ENCODE peak calls at places on chromosomes 2 and 18, in four cellular contexts. E is Calu3; G is CD8-positive, alpha-beta T cell; C is heart left ventricle. V is an unnamed sample.

GRCh38 chr2:123077101-123077500 is 948.0 kb upstream of the CNTNAP5 start:
- DNase-seq in E (no peak), C (no peak), G (no peak), V (no peak)

GRCh38 chr2:196421880-196422279 is 217.6 kb upstream of the CCDC150 start:
- DNase-seq in E (no peak), G (no peak), C (no peak), V (no peak)

GRCh38 chr2:20576598-20577115 is 74.2 kb downstream of the HS1BP3 start:
- DNase-seq in C (no peak), G (peak), E (no peak), V (no peak)

GRCh38 chr2:174485763-174486613 is 841 bp downstream of the GPR155 start:
- DNase-seq in G (no peak), E (peak), C (peak), V (no peak)

GRCh38 chr18:55115606-55116005 is 156.3 kb upstream of the CCDC68 start:
- DNase-seq in E (no peak), C (no peak), G (no peak), V (no peak)

GRCh38 chr2:98269830-98270229 is 76.4 kb upstream of the CNGA3 start:
- DNase-seq in G (no peak), E (no peak), C (no peak), V (no peak)

GRCh38 chr2:207188601-207189000 is 22.9 kb upstream of the KLF7 start:
- DNase-seq in C (no peak), E (no peak), G (no peak), V (no peak)

GRCh38 chr2:175203621-175204496 is 22.3 kb upstream of the ATP5MC3 start:
- DNase-seq in G (peak), C (no peak), E (peak), V (peak)

GRCh38 chr2:116696223-116696622 is 1118.3 kb upstream of the DDX18 start:
- DNase-seq in E (no peak), G (no peak), C (no peak), V (no peak)

GRCh38 chr2:23293063-23293462 is 91.9 kb upstream of the KLHL29 start:
- DNase-seq in C (peak), G (no peak), E (peak), V (no peak)

GRCh38 chr2:32647180-32647651 is 19.4 kb downstream of the TTC27 start:
- DNase-seq in E (no peak), G (no peak), C (no peak), V (no peak)

GRCh38 chr2:221571108-221571390 is 1.1 kb downstream of the EPHA4 start:
- DNase-seq in C (no peak), E (no peak), G (no peak), V (no peak)

GRCh38 chr2:102547462-102547861 is 71.9 kb upstream of the SLC9A2 start:
- DNase-seq in C (no peak), G (no peak), E (no peak), V (no peak)

GRCh38 chr2:223735659-223736244 is 101.6 kb downstream of the AP1S3 start:
- DNase-seq in G (no peak), E (no peak), C (no peak), V (no peak)

GRCh38 chr2:46034535-46034934 is 262.7 kb upstream of the EPAS1 start:
- DNase-seq in E (peak), G (no peak), C (peak), V (no peak)

GRCh38 chr2:96315400-96316071 is 9.6 kb upstream of the ITPRIPL1 start:
- DNase-seq in E (no peak), G (no peak), C (no peak), V (no peak)

GRCh38 chr2:226705133-226705886 is 94.3 kb downstream of the IRS1 start:
- DNase-seq in E (no peak), C (no peak), G (no peak), V (no peak)

GRCh38 chr2:152407204-152407721 is 72.3 kb downstream of the FMNL2 start:
- DNase-seq in C (peak), E (peak), G (no peak), V (no peak)

GRCh38 chr18:35780937-35781336 is 191.5 kb upstream of the RMP24 start:
- DNase-seq in C (no peak), G (no peak), E (no peak), V (no peak)

GRCh38 chr2:201733544-201733943 is 35.1 kb upstream of the MPP4 start:
- DNase-seq in E (no peak), G (no peak), C (no peak), V (no peak)

GRCh38 chr2:205675861-205676516 is 6.3 kb upstream of the NRP2 start:
- DNase-seq in G (no peak), C (no peak), E (peak), V (no peak)
- TF ChIP-seq CTCF in G (peak), C (peak), E (peak), V (peak)

DNA sequence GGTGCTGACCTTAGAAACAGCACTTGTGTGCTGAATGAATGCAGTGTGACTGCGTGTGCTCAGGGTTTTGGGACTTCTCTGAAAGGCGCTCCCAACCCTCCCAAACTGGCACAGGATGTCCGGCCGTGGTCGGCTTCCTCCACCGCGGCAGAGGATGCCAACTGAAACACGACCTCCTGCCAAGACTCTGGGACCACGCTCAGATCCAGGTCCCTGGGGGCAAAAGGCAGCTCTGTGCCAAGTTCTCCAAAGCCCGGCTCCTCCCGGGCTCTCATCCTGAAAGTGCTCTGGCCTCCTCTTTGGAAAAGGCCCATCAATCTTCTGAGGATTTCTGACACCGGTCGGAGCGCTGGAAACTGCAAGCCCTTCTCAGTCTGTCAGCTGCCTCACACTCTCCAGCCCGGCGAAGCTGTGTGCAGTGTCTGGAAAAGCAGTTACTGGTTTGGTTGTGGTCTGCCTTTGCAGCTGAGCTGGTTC is 32.3 kb upstream of the ZBTB7C start:
- DNase-seq in C (peak), G (no peak), E (no peak), V (no peak)
- TF ChIP-seq CTCF in C (no peak), G (no peak), E (no peak), V (no peak)

GRCh38 chr2:100730290-100730868 is 89.6 kb upstream of the NPAS2 start:
- DNase-seq in G (no peak), E (peak), C (peak), V (no peak)
- TF ChIP-seq CTCF in G (peak), E (peak), C (peak), V (no peak)

GRCh38 chr18:21820035-21820810 is 79.6 kb downstream of the MIB1 start:
- DNase-seq in G (no peak), C (no peak), E (no peak), V (no peak)
- TF ChIP-seq CTCF in G (no peak), C (peak), E (peak), V (peak)

GRCh38 chr2:74147729-74148456 is at the start of gene BOLA3:
- DNase-seq in G (peak), E (peak), C (peak), V (peak)
- TF ChIP-seq CTCF in G (peak), E (peak), C (peak), V (peak)

GRCh38 chr2:119231975-119232665 is 8.5 kb downstream of the STEAP3 start:
- DNase-seq in C (no peak), G (no peak), E (no peak), V (no peak)

GRCh38 chr2:119228964-119229363 is 5.3 kb downstream of the STEAP3 start:
- DNase-seq in C (no peak), G (no peak), E (no peak), V (no peak)

GRCh38 chr2:119230219-119230618 is 6.6 kb downstream of the STEAP3 start:
- DNase-seq in G (no peak), E (no peak), C (no peak), V (no peak)

GRCh38 chr2:119229716-119230115 is 6.1 kb downstream of the STEAP3 start:
- DNase-seq in C (no peak), G (no peak), E (no peak), V (no peak)

GRCh38 chr2:119230630-119231185 is 7.1 kb downstream of the STEAP3 start:
- DNase-seq in G (no peak), E (no peak), C (no peak), V (no peak)
- TF ChIP-seq CTCF in G (no peak), E (no peak), C (no peak), V (no peak)

GRCh38 chr18:46755315-46756171 is 1.3 kb downstream of the ST8SIA5 start:
- DNase-seq in G (no peak), E (no peak), C (no peak), V (no peak)

GRCh38 chr18:46756559-46757201 is at the start of gene ST8SIA5:
- DNase-seq in G (no peak), E (no peak), C (peak), V (peak)

GRCh38 chr18:46756172-46756558 is 688 bp downstream of the ST8SIA5 start:
- DNase-seq in E (no peak), C (no peak), G (no peak), V (no peak)

GRCh38 chr18:46754188-46754587 is 2.7 kb downstream of the ST8SIA5 start:
- DNase-seq in E (no peak), G (no peak), C (no peak), V (no peak)

GRCh38 chr18:46754661-46755292 is 2.1 kb downstream of the ST8SIA5 start:
- DNase-seq in G (no peak), E (no peak), C (no peak), V (no peak)
- TF ChIP-seq CTCF in G (no peak), E (no peak), C (no peak), V (peak)

GRCh38 chr2:171709011-171709685 is 21.9 kb downstream of the DYNC1I2 start:
- DNase-seq in E (no peak), C (no peak), G (no peak), V (no peak)

GRCh38 chr2:171702781-171703556 is 15.7 kb downstream of the DYNC1I2 start:
- DNase-seq in C (no peak), G (no peak), E (no peak), V (no peak)

GRCh38 chr2:171703574-171704347 is 16.5 kb downstream of the DYNC1I2 start:
- DNase-seq in E (no peak), C (no peak), G (no peak), V (no peak)

GRCh38 chr2:171707752-171708151 is 20.5 kb downstream of the DYNC1I2 start:
- DNase-seq in G (no peak), C (no peak), E (no peak), V (no peak)

DNA sequence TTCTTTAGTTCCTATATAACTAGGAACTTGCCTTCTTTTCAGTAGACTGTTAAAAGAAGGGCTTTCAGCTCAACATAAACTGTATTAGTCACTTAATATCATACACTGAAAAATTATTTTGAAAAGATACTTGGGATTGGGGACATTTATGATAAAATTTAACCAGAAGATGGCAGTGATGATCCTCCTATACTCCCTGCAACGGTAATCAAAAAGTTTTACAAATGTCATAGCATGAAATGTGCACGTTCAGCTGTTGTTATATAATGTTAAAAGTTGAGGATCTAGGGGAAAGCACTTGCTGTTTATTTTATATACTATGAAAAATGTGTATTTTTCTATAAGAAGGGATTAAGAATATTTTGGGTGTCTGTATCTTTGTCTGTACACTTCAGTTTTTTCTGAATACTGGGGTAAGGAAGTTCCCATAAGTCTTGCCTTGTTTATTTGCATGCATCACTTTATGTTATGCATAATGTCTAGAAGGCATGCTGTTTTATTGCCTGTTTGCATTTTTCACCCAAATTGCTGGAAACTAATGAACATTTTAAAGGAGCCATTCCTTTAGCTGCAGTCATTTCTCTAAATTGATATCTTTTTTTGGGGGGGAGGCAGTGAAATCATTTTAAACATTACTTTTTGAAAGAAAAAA is 19.0 kb downstream of the DYNC1I2 start:
- DNase-seq in E (no peak), G (no peak), C (no peak), V (no peak)
- TF ChIP-seq CTCF in E (no peak), G (peak), C (peak), V (peak)

GRCh38 chr2:9095226-9095625 is 91.7 kb upstream of the MBOAT2 start:
- DNase-seq in C (no peak), G (no peak), E (no peak), V (no peak)

GRCh38 chr2:9097239-9097638 is 93.8 kb upstream of the MBOAT2 start:
- DNase-seq in C (peak), G (no peak), E (no peak), V (no peak)

GRCh38 chr2:9096761-9097160 is 93.3 kb upstream of the MBOAT2 start:
- DNase-seq in G (no peak), E (no peak), C (no peak), V (no peak)

GRCh38 chr2:9094117-9094516 is 90.6 kb upstream of the MBOAT2 start:
- DNase-seq in C (no peak), E (no peak), G (no peak), V (no peak)

GRCh38 chr2:9095690-9096089 is 92.2 kb upstream of the MBOAT2 start:
- DNase-seq in E (no peak), C (peak), G (no peak), V (no peak)
- TF ChIP-seq CTCF in E (no peak), C (no peak), G (no peak), V (no peak)

GRCh38 chr18:41747723-41748242 is 207.3 kb upstream of the PIK3C3 start:
- DNase-seq in C (no peak), G (no peak), E (no peak), V (no peak)

GRCh38 chr18:41744664-41745063 is 210.4 kb upstream of the PIK3C3 start:
- DNase-seq in E (no peak), C (no peak), G (no peak), V (no peak)

GRCh38 chr18:41751161-41751560 is 203.9 kb upstream of the PIK3C3 start:
- DNase-seq in E (no peak), G (no peak), C (no peak), V (no peak)

GRCh38 chr18:41745166-41746049 is 209.6 kb upstream of the PIK3C3 start:
- DNase-seq in C (peak), G (no peak), E (peak), V (peak)
- TF ChIP-seq CTCF in C (peak), G (no peak), E (peak), V (peak)